ENCODE peak calls at places on chromosomes 13 and 19, in four cellular contexts. U is mucosa of gallbladder, O is GM04504, P is renal cortical epithelial cell. M is an unnamed sample.

GRCh38 chr19:41860419-41861097 is 503 bp downstream of the RPS19 start:
- DNase-seq in U (no peak), O (no peak), P (no peak), M (peak)

GRCh38 chr13:29892149-29892548 is 41.7 kb upstream of the UBL3 start:
- DNase-seq in U (no peak), O (no peak), P (no peak), M (no peak)

GRCh38 chr13:32314968-32315254 is 252 bp downstream of the ZAR1L start:
- DNase-seq in U (peak), O (no peak), P (peak), M (peak)

GRCh38 chr13:45073809-45074208 is 46.5 kb upstream of the GTF2F2 start:
- DNase-seq in U (no peak), O (no peak), P (no peak), M (no peak)

GRCh38 chr19:49665301-49666119 is at the start of the genes BCL2L12 and IRF3:
- DNase-seq in U (peak), O (peak), P (peak), M (peak)

GRCh38 chr19:41023193-41023592 is 32.1 kb downstream of the CYP2B6 start:
- DNase-seq in U (no peak), O (no peak), P (no peak), M (no peak)

GRCh38 chr13:95636853-95637252 is 7.7 kb downstream of the DZIP1 start:
- DNase-seq in U (no peak), O (no peak), P (no peak), M (no peak)

GRCh38 chr19:35279985-35280821 is 2.1 kb upstream of the HAMP start:
- DNase-seq in U (no peak), O (no peak), P (no peak), M (no peak)

GRCh38 chr19:45781282-45782161 is 768 bp downstream of the DMPK start:
- DNase-seq in U (no peak), O (no peak), P (no peak), M (peak)

GRCh38 chr13:94419304-94419943 is 60.1 kb downstream of the DCT start:
- DNase-seq in U (no peak), O (no peak), P (peak), M (peak)

GRCh38 chr13:42477588-42478190 is 96.3 kb upstream of the TNFSF11 start:
- DNase-seq in U (no peak), O (no peak), P (no peak), M (no peak)

GRCh38 chr13:72304121-72304745 is 423.2 kb downstream of the MZT1 start:
- DNase-seq in U (no peak), O (peak), P (peak), M (peak)

GRCh38 chr19:51250786-51251452 is at the start of gene SIGLECL1:
- DNase-seq in U (no peak), O (no peak), P (no peak), M (no peak)

GRCh38 chr13:44951184-44951583 is 38.1 kb downstream of the NUFIP1 start:
- DNase-seq in U (no peak), O (no peak), P (no peak), M (peak)

GRCh38 chr13:73171926-73172325 is 113.1 kb downstream of the KLF5 start:
- DNase-seq in U (no peak), O (no peak), P (no peak), M (peak)

GRCh38 chr13:42740753-42741152 is 40.6 kb upstream of the FAM216B start:
- DNase-seq in U (peak), O (no peak), P (peak), M (peak)

GRCh38 chr19:10919352-10920287 is 8.8 kb downstream of the YIPF2 start:
- DNase-seq in U (no peak), O (no peak), P (no peak), M (no peak)

GRCh38 chr13:94917814-94918213 is 205.5 kb upstream of the SOX21 start:
- DNase-seq in U (no peak), O (no peak), P (peak), M (no peak)

GRCh38 chr13:98984983-98985382 is 7.1 kb upstream of the DOCK9 start:
- DNase-seq in U (no peak), O (no peak), P (no peak), M (no peak)

GRCh38 chr19:33374406-33374703 is 846 bp downstream of the CEBPG start:
- DNase-seq in U (no peak), O (no peak), P (peak), M (peak)

GRCh38 chr13:31199849-31200635 is at the start of gene B3GLCT:
- DNase-seq in U (peak), O (peak), P (no peak), M (peak)

GRCh38 chr13:68076046-68076445 is 845.9 kb upstream of the PCDH9 start:
- DNase-seq in U (no peak), O (no peak), P (no peak), M (no peak)

GRCh38 chr19:42303101-42303464 is 659 bp upstream of the PAFAH1B3 start:
- DNase-seq in U (no peak), O (no peak), P (no peak), M (no peak)

GRCh38 chr19:39106201-39106600 is 19.4 kb upstream of the PAK4 start:
- DNase-seq in U (no peak), O (no peak), P (no peak), M (no peak)

GRCh38 chr13:106738279-106738678 is 170.3 kb upstream of the ARGLU1 start:
- DNase-seq in U (no peak), O (no peak), P (no peak), M (no peak)

GRCh38 chr13:112179995-112180394 is 113.0 kb downstream of the SOX1 start:
- DNase-seq in U (no peak), O (no peak), P (no peak), M (no peak)

GRCh38 chr13:47457631-47458030 is 543.4 kb downstream of the SUCLA2 start:
- DNase-seq in U (no peak), O (peak), P (no peak), M (no peak)

GRCh38 chr19:4061683-4062575 is 4.8 kb downstream of the ZBTB7A start:
- DNase-seq in U (peak), O (no peak), P (no peak), M (peak)

GRCh38 chr13:105634059-105634458 is 901.4 kb downstream of the EFNB2 start:
- DNase-seq in U (no peak), O (no peak), P (no peak), M (peak)

GRCh38 chr19:10747674-10748073 is 29.8 kb downstream of the DNM2 start:
- DNase-seq in U (no peak), O (no peak), P (no peak), M (no peak)

M was measured in kidney tubule cell.